ENCODE peak calls at places on chromosome 4, in ten cellular contexts. A is AG10803; M is stimulated activated CD4-positive, alpha-beta T cell treated with anti-CD3 and anti-CD28 coated beads, Interleukin-12 subunit alpha, Interleukin-12 subunit beta, amount 100 ng/mL, for 48 hours; Q is colonic mucosa; D is neuronal stem cell; S is T-cell; L is fibroblast of the aortic adventitia; Y is CD8-positive, alpha-beta memory T cell; R is DMS153; E is mesothelial cell of epicardium. W is an unnamed sample.

GRCh38 chr4:151197258-151197657 is 79.7 kb upstream of the PRSS48 start:
- DNase-seq in A (peak; percentile 86), M (no peak), Q (no peak), D (no peak), S (no peak), L (peak; percentile 85), Y (no peak), R (no peak), E (no peak), W (peak; percentile 95)

GRCh38 chr4:3783691-3784306 is 17.6 kb downstream of the ADRA2C start:
- DNase-seq in A (no peak), M (no peak), Q (peak; percentile 25), D (no peak), S (no peak), L (no peak), Y (no peak), R (no peak), E (no peak), W (peak; percentile 48)

GRCh38 chr4:120773641-120774040 is 148.9 kb downstream of the PRDM5 start:
- DNase-seq in A (no peak), M (no peak), Q (no peak), D (no peak), S (no peak), L (no peak), Y (no peak), R (no peak), E (no peak), W (no peak)

GRCh38 chr4:150782311-150782710 is 200.4 kb downstream of the MAB21L2 start:
- DNase-seq in A (no peak), M (no peak), Q (no peak), D (no peak), S (no peak), L (peak; percentile 13), Y (no peak), R (no peak), E (peak; percentile 32), W (no peak)

GRCh38 chr4:106210021-106210420 is 106.0 kb downstream of the TBCK start:
- DNase-seq in A (no peak), M (no peak), Q (no peak), D (peak; percentile 0), S (no peak), L (no peak), Y (no peak), R (no peak), E (no peak), W (no peak)

GRCh38 chr4:6602289-6602688 is 27.3 kb downstream of the MAN2B2 start:
- DNase-seq in A (no peak), M (no peak), Q (no peak), D (no peak), S (no peak), L (no peak), Y (no peak), R (no peak), E (no peak), W (no peak)

GRCh38 chr4:8117278-8117682 is 41.3 kb downstream of the ABLIM2 start:
- DNase-seq in A (peak; percentile 3), M (peak; percentile 42), Q (peak; percentile 81), D (no peak), S (no peak), L (no peak), Y (no peak), R (no peak), E (no peak), W (peak; percentile 56)

GRCh38 chr4:183968502-183968901 is 63.4 kb downstream of the STOX2 start:
- DNase-seq in A (no peak), M (no peak), Q (no peak), D (no peak), S (no peak), L (no peak), Y (no peak), R (no peak), E (no peak), W (no peak)

GRCh38 chr4:133865606-133866327 is 335.8 kb downstream of the PABPC4L start:
- DNase-seq in A (peak; percentile 71), M (no peak), Q (no peak), D (peak; percentile 14), S (no peak), L (peak; percentile 93), Y (no peak), R (no peak), E (no peak), W (peak; percentile 92)

GRCh38 chr4:185015108-185015507 is 3.2 kb upstream of the HELT start:
- DNase-seq in A (no peak), M (no peak), Q (no peak), D (no peak), S (no peak), L (peak; percentile 11), Y (no peak), R (no peak), E (no peak), W (peak; percentile 33)

GRCh38 chr4:8319731-8320385 is 50.3 kb downstream of the HTRA3 start:
- DNase-seq in A (peak; percentile 35), M (no peak), Q (no peak), D (no peak), S (no peak), L (peak; percentile 77), Y (no peak), R (no peak), E (peak; percentile 9), W (no peak)

GRCh38 chr4:189029961-189030360 is 890.7 kb downstream of the TRIML1 start:
- DNase-seq in A (no peak), M (no peak), Q (no peak), D (no peak), S (no peak), L (no peak), Y (no peak), R (no peak), E (no peak), W (no peak)

GRCh38 chr4:66489783-66490452 is 819.6 kb upstream of the EPHA5 start:
- DNase-seq in A (peak; percentile 23), M (no peak), Q (no peak), D (no peak), S (no peak), L (peak; percentile 95), Y (no peak), R (no peak), E (no peak), W (no peak)

GRCh38 chr4:41236046-41236445 is 20.7 kb upstream of the UCHL1 start:
- DNase-seq in A (peak; percentile 31), M (no peak), Q (no peak), D (no peak), S (no peak), L (peak; percentile 23), Y (no peak), R (no peak), E (no peak), W (no peak)

GRCh38 chr4:85968945-85969830 is 390.7 kb downstream of the MAPK10 start:
- DNase-seq in A (peak; percentile 67), M (no peak), Q (no peak), D (peak; percentile 24), S (no peak), L (peak; percentile 86), Y (no peak), R (peak; percentile 57), E (no peak), W (peak; percentile 86)

GRCh38 chr4:182880387-182881356 is 36.5 kb downstream of the DCTD start:
- DNase-seq in A (no peak), M (no peak), Q (no peak), D (no peak), S (no peak), L (peak; percentile 23), Y (no peak), R (no peak), E (no peak), W (no peak)

GRCh38 chr4:43837171-43837570 is 611.4 kb downstream of the KCTD8 start:
- DNase-seq in A (no peak), M (no peak), Q (no peak), D (no peak), S (no peak), L (no peak), Y (no peak), R (no peak), E (no peak), W (no peak)